ENCODE peak calls at places on chromosomes 7 and 10, in six cellular contexts. U is heart left ventricle, C is tibial nerve, T is ovary, Q is A549, W is body of pancreas. A is an unnamed sample.

GRCh38 chr7:151133266-151133985 is 34.1 kb downstream of the GBX1 start:
- DNase-seq in U (no peak), C (no peak), T (peak), Q (no peak), W (no peak), A (no peak)

GRCh38 chr7:80935971-80936370 is 17.1 kb upstream of the SEMA3C start:
- DNase-seq in U (no peak), C (no peak), T (no peak), Q (no peak), W (no peak), A (no peak)

GRCh38 chr10:25017247-25017590 is 807 bp downstream of the THNSL1 start:
- DNase-seq in U (no peak), C (peak), T (no peak), Q (peak), W (peak), A (peak)

GRCh38 chr10:13629116-13629515 is 42.4 kb downstream of the PRPF18 start:
- DNase-seq in U (no peak), C (no peak), T (no peak), Q (no peak), W (no peak), A (no peak)

GRCh38 chr10:123995461-123996131 is 97.8 kb downstream of the CHST15 start:
- DNase-seq in U (peak), C (no peak), T (peak), Q (peak), W (peak), A (no peak)

GRCh38 chr10:87500646-87501048 is 4.0 kb upstream of the MINPP1 start:
- DNase-seq in U (no peak), C (no peak), T (no peak), Q (no peak), W (peak), A (no peak)

GRCh38 chr10:48501226-48501625 is 103.6 kb downstream of the ARHGAP22 start:
- DNase-seq in U (no peak), C (no peak), T (no peak), Q (no peak), W (no peak), A (no peak)

GRCh38 chr10:127873901-127874470 is 18.8 kb downstream of the CLRN3 start:
- DNase-seq in U (no peak), C (no peak), T (no peak), Q (no peak), W (no peak), A (no peak)

GRCh38 chr7:2104107-2104710 is 128.5 kb downstream of the MAD1L1 start:
- DNase-seq in U (peak), C (peak), T (peak), Q (peak), W (peak), A (peak)

GRCh38 chr7:38306136-38306535 is 32.7 kb upstream of the TARP start:
- DNase-seq in U (no peak), C (no peak), T (no peak), Q (no peak), W (no peak), A (peak)

GRCh38 chr7:100515072-100515532 is 23.9 kb upstream of the AGFG2 start:
- DNase-seq in U (no peak), C (peak), T (no peak), Q (no peak), W (no peak), A (no peak)

GRCh38 chr10:110260746-110261477 is 43.8 kb downstream of the SMNDC1 start:
- DNase-seq in U (no peak), C (no peak), T (no peak), Q (no peak), W (no peak), A (no peak)

GRCh38 chr7:46559194-46559576 is 638.1 kb upstream of the IGFBP3 start:
- DNase-seq in U (no peak), C (no peak), T (no peak), Q (no peak), W (no peak), A (no peak)

GRCh38 chr7:88452648-88453047 is 146.0 kb upstream of the STEAP4 start:
- DNase-seq in U (no peak), C (no peak), T (no peak), Q (no peak), W (no peak), A (no peak)

GRCh38 chr10:67242531-67242930 is 316.7 kb downstream of the LRRTM3 start:
- DNase-seq in U (no peak), C (no peak), T (no peak), Q (no peak), W (no peak), A (no peak)

GRCh38 chr10:31424473-31424872 is 105.5 kb downstream of the ZEB1 start:
- DNase-seq in U (no peak), C (no peak), T (no peak), Q (no peak), W (no peak), A (no peak)

GRCh38 chr10:118337356-118337755 is 4.8 kb downstream of the FAM204A start:
- DNase-seq in U (no peak), C (no peak), T (no peak), Q (no peak), W (no peak), A (no peak)

GRCh38 chr7:11083214-11083568 is 109.5 kb downstream of the PHF14 start:
- DNase-seq in U (no peak), C (no peak), T (no peak), Q (no peak), W (no peak), A (no peak)

GRCh38 chr7:155203882-155204691 is 93.6 kb upstream of the INSIG1 start:
- DNase-seq in U (no peak), C (no peak), T (no peak), Q (no peak), W (peak), A (no peak)

GRCh38 chr7:108454674-108455523 is 1.3 kb downstream of the NRCAM start:
- DNase-seq in U (no peak), C (no peak), T (no peak), Q (peak), W (peak), A (no peak)

GRCh38 chr7:871900-872537 is 4.3 kb upstream of the GET4 start:
- DNase-seq in U (no peak), C (no peak), T (no peak), Q (no peak), W (no peak), A (no peak)

GRCh38 chr7:37083311-37084096 is 359.2 kb upstream of the AOAH start:
- DNase-seq in U (peak), C (peak), T (peak), Q (no peak), W (peak), A (no peak)

GRCh38 chr10:88687853-88688467 is 18.1 kb upstream of the LIPK start:
- DNase-seq in U (no peak), C (no peak), T (no peak), Q (peak), W (no peak), A (no peak)

GRCh38 chr10:11272915-11273389 is 255.3 kb downstream of the CELF2 start:
- DNase-seq in U (no peak), C (no peak), T (no peak), Q (no peak), W (no peak), A (no peak)

GRCh38 chr7:102891693-102892261 is 21.0 kb upstream of the LRRC17 start:
- DNase-seq in U (peak), C (no peak), T (peak), Q (peak), W (peak), A (peak)

GRCh38 chr10:45373783-45374450 is at the start of gene ALOX5:
- DNase-seq in U (peak), C (no peak), T (peak), Q (peak), W (peak), A (peak)
- TF ChIP-seq POLR2A in U (no peak), C (no peak), T (no peak), Q (no peak), W (peak), A (peak)

DNA sequence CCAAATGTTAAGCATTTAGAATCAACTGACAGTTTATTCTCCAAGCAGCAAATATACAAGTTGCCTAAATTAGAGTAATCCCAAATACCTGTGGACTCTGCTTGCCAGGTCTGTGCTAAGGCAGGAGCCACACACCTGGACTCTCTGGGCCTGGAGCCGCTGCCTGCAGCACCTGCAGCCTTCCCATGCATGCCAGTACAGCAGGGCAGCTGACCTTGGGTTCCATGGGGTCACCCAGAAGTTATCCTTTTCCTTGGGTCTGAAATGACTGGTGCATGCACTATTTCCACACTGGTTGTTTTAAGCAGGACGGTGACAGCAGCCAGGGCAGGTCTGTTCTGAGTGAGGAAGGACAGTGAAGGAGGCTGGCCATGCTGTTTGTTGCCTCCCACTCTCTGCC is 573.2 kb downstream of the GLRX3 start:
- DNase-seq in U (no peak), C (no peak), T (no peak), Q (no peak), W (peak), A (no peak)
- H3K27ac ChIP-seq in U (no peak), C (no peak), T (no peak), Q (no peak), W (no peak), A (no peak)

GRCh38 chr7:139359366-139360209 is at the start of gene LUC7L2:
- DNase-seq in U (peak), C (peak), T (peak), Q (peak), W (peak), A (peak)
- TF ChIP-seq POLR2A in U (peak), C (peak), T (peak), Q (peak), W (peak), A (peak)

GRCh38 chr10:77898323-77899079 is 28.1 kb downstream of the DLG5 start:
- DNase-seq in U (no peak), C (no peak), T (no peak), Q (no peak), W (peak), A (peak)

GRCh38 chr10:77901743-77902142 is 24.8 kb downstream of the DLG5 start:
- DNase-seq in U (no peak), C (no peak), T (no peak), Q (no peak), W (no peak), A (no peak)

GRCh38 chr10:77896058-77896457 is 30.5 kb downstream of the DLG5 start:
- DNase-seq in U (no peak), C (no peak), T (no peak), Q (no peak), W (no peak), A (no peak)

GRCh38 chr10:77899690-77900089 is 26.9 kb downstream of the DLG5 start:
- DNase-seq in U (no peak), C (no peak), T (no peak), Q (no peak), W (no peak), A (no peak)

DNA sequence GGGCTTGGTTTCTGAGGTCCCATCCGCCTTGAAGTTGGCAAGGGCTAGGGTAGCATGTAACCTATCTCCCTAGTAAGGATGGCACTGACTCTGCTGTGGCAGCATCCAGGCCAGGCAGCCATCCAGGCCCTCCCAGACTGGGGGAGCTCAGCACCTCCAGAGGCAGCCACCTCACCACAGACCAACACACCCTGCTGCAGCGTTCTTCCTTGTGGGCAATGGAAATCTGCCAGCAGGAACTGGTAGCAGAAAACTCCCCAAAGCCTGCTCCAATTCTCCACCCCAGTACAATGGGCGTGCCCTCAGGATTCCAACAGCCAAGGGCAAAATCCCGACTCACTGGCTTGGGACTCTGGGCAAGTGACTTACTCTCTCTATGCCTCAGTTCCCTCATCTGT is 27.5 kb downstream of the DLG5 start:
- DNase-seq in U (no peak), C (no peak), T (no peak), Q (no peak), W (peak), A (peak)
- H3K27ac ChIP-seq in U (no peak), C (no peak), T (no peak), Q (peak), W (peak), A (peak)